ENCODE peak calls at places on chromosomes 7 and 10, in five cellular contexts. D, L, W, Q and E are unnamed samples.

GRCh38 chr7:38273286-38273995 is at the start of gene TARP:
- DNase-seq in W (no peak), L (no peak), D (no peak), Q (no peak), E (no peak)

GRCh38 chr7:72925546-72926120 is 738 bp downstream of the POM121 start:
- DNase-seq in L (peak), W (no peak), D (no peak), Q (no peak), E (no peak)

GRCh38 chr10:24952146-24952700 is at the start of gene PRTFDC1:
- DNase-seq in W (no peak), Q (no peak), L (no peak), D (peak), E (no peak)

GRCh38 chr10:132506711-132507466 is 30.7 kb upstream of the INPP5A start:
- DNase-seq in Q (no peak), D (no peak), W (no peak), L (no peak), E (no peak)

GRCh38 chr10:126497672-126498071 is 109.4 kb upstream of the ADAM12 start:
- DNase-seq in Q (no peak), W (no peak), D (no peak), L (no peak), E (no peak)

GRCh38 chr7:19984231-19984632 is 210.8 kb upstream of the TMEM196 start:
- DNase-seq in D (no peak), W (no peak), Q (peak), L (peak), E (no peak)

GRCh38 chr10:1034758-1035157 is 9.1 kb upstream of the IDI2 start:
- DNase-seq in L (no peak), W (no peak), Q (no peak), D (no peak), E (no peak)

GRCh38 chr7:141884544-141885227 is 31.5 kb upstream of the OR9A4 start:
- DNase-seq in D (no peak), W (no peak), L (no peak), Q (no peak), E (no peak)

GRCh38 chr10:60798031-60798430 is 19.8 kb downstream of the CDK1 start:
- DNase-seq in W (no peak), L (no peak), Q (no peak), D (no peak), E (no peak)

GRCh38 chr10:117165557-117166419 is 27.7 kb upstream of the VAX1 start:
- DNase-seq in D (peak), W (peak), L (no peak), Q (no peak), E (peak)

GRCh38 chr10:71371750-71372166 is 25.0 kb upstream of the CDH23 start:
- DNase-seq in D (no peak), W (no peak), Q (no peak), L (peak), E (no peak)

GRCh38 chr7:148633761-148634160 is 43.2 kb downstream of the C7orf33 start:
- DNase-seq in Q (peak), W (no peak), D (no peak), L (no peak), E (no peak)

GRCh38 chr7:121505021-121505420 is 108.9 kb upstream of the FAM3C start:
- DNase-seq in D (no peak), L (peak), Q (no peak), W (no peak), E (no peak)

GRCh38 chr7:50336909-50337703 is 32.6 kb downstream of the IKZF1 start:
- DNase-seq in D (no peak), L (no peak), Q (no peak), W (no peak), E (no peak)
- H3K4me3 ChIP-seq in D (no peak), L (peak), Q (no peak), W (no peak), E (no peak)

GRCh38 chr7:94354950-94355349 is 39.7 kb upstream of the COL1A2 start:
- DNase-seq in D (no peak), W (no peak), L (no peak), Q (no peak), E (no peak)
- H3K4me3 ChIP-seq in D (no peak), W (no peak), L (no peak), Q (no peak), E (no peak)

DNA sequence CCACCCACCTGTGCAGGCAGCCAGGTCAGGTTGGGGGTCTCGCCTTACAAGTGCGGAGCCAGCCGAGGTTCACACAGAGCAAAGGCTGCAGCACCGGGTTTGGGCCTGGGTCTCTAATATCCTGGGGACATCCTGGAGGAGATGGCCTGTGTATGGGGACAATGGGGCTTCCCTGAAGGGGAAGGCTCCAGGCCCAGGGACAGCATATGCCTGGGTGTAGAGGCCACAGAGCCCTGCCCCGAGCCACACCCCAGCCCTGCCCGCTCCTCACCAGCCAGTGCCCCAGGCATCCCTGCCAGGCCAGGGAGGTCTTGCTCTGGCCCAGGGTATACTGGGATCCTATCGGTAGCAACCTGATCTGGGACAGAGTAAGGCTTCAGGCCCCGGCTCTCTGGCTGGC is 9.1 kb downstream of the TTYH3 start:
- DNase-seq in Q (no peak), L (no peak), D (no peak), W (no peak), E (no peak)
- H3K4me3 ChIP-seq in Q (no peak), L (peak), D (no peak), W (no peak), E (no peak)

DNA sequence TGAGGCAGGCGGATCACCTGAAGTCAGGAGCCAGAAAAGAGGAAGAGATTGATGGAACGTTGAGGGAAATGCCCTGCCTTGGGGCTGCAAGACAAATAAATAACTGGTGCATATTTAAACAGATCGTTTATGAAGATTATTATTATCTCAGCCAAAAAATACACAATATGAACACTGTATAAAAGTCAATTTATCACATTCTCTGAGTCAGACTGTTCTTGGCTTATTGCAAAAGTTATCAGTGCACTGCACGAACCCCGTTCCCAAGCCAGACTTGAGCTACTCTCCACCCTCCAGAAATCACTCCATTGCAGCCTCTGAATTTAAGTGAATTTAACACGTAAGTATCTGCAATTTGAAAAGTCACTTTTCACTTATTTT is 1.6 kb downstream of the DNMBP start:
- DNase-seq in Q (no peak), L (no peak), W (no peak), D (no peak), E (no peak)
- H3K4me3 ChIP-seq in Q (peak), L (peak), W (peak), D (peak), E (no peak)

GRCh38 chr7:100896743-100897051 is 1.0 kb upstream of the ACHE start:
- DNase-seq in D (no peak), W (no peak), Q (no peak), L (no peak), E (no peak)
- H3K4me3 ChIP-seq in D (peak), W (peak), Q (no peak), L (no peak), E (peak)